ENCODE peak calls at places on chromosomes 3 and 15, in six cellular contexts. One of them, this sample, is unnamed.

GRCh38 chr3:129278970-129279906 is 568 bp downstream of the HMCES start:
- DNase-seq in iris pigment epithelial cell: peak; percentile 78
- DNase-seq in lung: peak; percentile 33
- DNase-seq in CD4-positive, alpha-beta T cell: peak; percentile 33
- DNase-seq in NCI-H1436: peak; percentile 14
- DNase-seq in heart left ventricle: peak; percentile 73
- DNase-seq in this sample: peak; percentile 26

GRCh38 chr15:39587910-39588530 is 7.1 kb downstream of the THBS1 start:
- DNase-seq in CD4-positive, alpha-beta T cell: no peak
- DNase-seq in lung: no peak
- DNase-seq in NCI-H1436: no peak
- DNase-seq in iris pigment epithelial cell: no peak
- DNase-seq in heart left ventricle: no peak
- DNase-seq in this sample: peak; percentile 75

GRCh38 chr15:36579792-36580431 is 486 bp downstream of the CDIN1 start:
- DNase-seq in NCI-H1436: peak; percentile 38
- DNase-seq in CD4-positive, alpha-beta T cell: peak; percentile 10
- DNase-seq in heart left ventricle: peak; percentile 66
- DNase-seq in lung: no peak
- DNase-seq in iris pigment epithelial cell: no peak
- DNase-seq in this sample: peak; percentile 36

GRCh38 chr3:97927699-97928098 is 44.5 kb downstream of the RIOX2 start:
- DNase-seq in heart left ventricle: no peak
- DNase-seq in lung: no peak
- DNase-seq in iris pigment epithelial cell: peak; percentile 65
- DNase-seq in CD4-positive, alpha-beta T cell: no peak
- DNase-seq in NCI-H1436: no peak
- DNase-seq in this sample: no peak

GRCh38 chr15:66713843-66714508 is 11.9 kb downstream of the SMAD6 start:
- DNase-seq in lung: no peak
- DNase-seq in iris pigment epithelial cell: no peak
- DNase-seq in CD4-positive, alpha-beta T cell: no peak
- DNase-seq in heart left ventricle: no peak
- DNase-seq in NCI-H1436: no peak
- DNase-seq in this sample: no peak

GRCh38 chr3:150150633-150151032 is 179.9 kb upstream of the PFN2 start:
- DNase-seq in CD4-positive, alpha-beta T cell: no peak
- DNase-seq in heart left ventricle: no peak
- DNase-seq in NCI-H1436: no peak
- DNase-seq in lung: no peak
- DNase-seq in iris pigment epithelial cell: peak; percentile 66
- DNase-seq in this sample: peak; percentile 21

GRCh38 chr3:177211503-177212277 is 14.4 kb upstream of the TBL1XR1 start:
- DNase-seq in iris pigment epithelial cell: peak; percentile 35
- DNase-seq in CD4-positive, alpha-beta T cell: no peak
- DNase-seq in lung: no peak
- DNase-seq in NCI-H1436: peak; percentile 75
- DNase-seq in heart left ventricle: no peak
- DNase-seq in this sample: no peak

GRCh38 chr3:127735767-127736693 is 63.3 kb downstream of the ABTB1 start:
- DNase-seq in heart left ventricle: no peak
- DNase-seq in CD4-positive, alpha-beta T cell: no peak
- DNase-seq in NCI-H1436: no peak
- DNase-seq in iris pigment epithelial cell: peak; percentile 83
- DNase-seq in lung: no peak
- DNase-seq in this sample: peak; percentile 94

GRCh38 chr3:31610700-31611275 is 78.1 kb downstream of the STT3B start:
- DNase-seq in CD4-positive, alpha-beta T cell: no peak
- DNase-seq in lung: no peak
- DNase-seq in heart left ventricle: no peak
- DNase-seq in NCI-H1436: no peak
- DNase-seq in iris pigment epithelial cell: peak; percentile 62
- DNase-seq in this sample: peak; percentile 32

GRCh38 chr3:58824285-58824684 is 157.7 kb upstream of the FAM3D start:
- DNase-seq in lung: no peak
- DNase-seq in CD4-positive, alpha-beta T cell: no peak
- DNase-seq in heart left ventricle: no peak
- DNase-seq in iris pigment epithelial cell: peak; percentile 71
- DNase-seq in NCI-H1436: peak; percentile 10
- DNase-seq in this sample: peak; percentile 53

GRCh38 chr3:189170559-189170958 is 1.2 kb upstream of the TPRG1 start:
- DNase-seq in heart left ventricle: no peak
- DNase-seq in lung: peak; percentile 28
- DNase-seq in CD4-positive, alpha-beta T cell: no peak
- DNase-seq in NCI-H1436: no peak
- DNase-seq in iris pigment epithelial cell: peak; percentile 32
- DNase-seq in this sample: peak; percentile 24

GRCh38 chr15:93829115-93829849 is 402.1 kb upstream of the MCTP2 start:
- DNase-seq in CD4-positive, alpha-beta T cell: no peak
- DNase-seq in iris pigment epithelial cell: peak; percentile 12
- DNase-seq in lung: no peak
- DNase-seq in NCI-H1436: no peak
- DNase-seq in heart left ventricle: no peak
- DNase-seq in this sample: peak; percentile 18

GRCh38 chr3:87033205-87033604 is 42.3 kb upstream of the VGLL3 start:
- DNase-seq in lung: no peak
- DNase-seq in NCI-H1436: no peak
- DNase-seq in CD4-positive, alpha-beta T cell: no peak
- DNase-seq in iris pigment epithelial cell: no peak
- DNase-seq in heart left ventricle: no peak
- DNase-seq in this sample: no peak

GRCh38 chr3:194330579-194330978 is 20.5 kb downstream of the CPN2 start:
- DNase-seq in heart left ventricle: no peak
- DNase-seq in lung: no peak
- DNase-seq in CD4-positive, alpha-beta T cell: no peak
- DNase-seq in NCI-H1436: no peak
- DNase-seq in iris pigment epithelial cell: peak; percentile 24
- DNase-seq in this sample: peak; percentile 54

GRCh38 chr15:78804391-78804792 is 6.9 kb downstream of the ADAMTS7 start:
- DNase-seq in lung: no peak
- DNase-seq in NCI-H1436: no peak
- DNase-seq in CD4-positive, alpha-beta T cell: no peak
- DNase-seq in heart left ventricle: peak; percentile 75
- DNase-seq in iris pigment epithelial cell: no peak
- DNase-seq in this sample: no peak

GRCh38 chr3:194489736-194490612 is 3.2 kb upstream of the ATP13A3 start:
- DNase-seq in NCI-H1436: no peak
- DNase-seq in heart left ventricle: no peak
- DNase-seq in lung: no peak
- DNase-seq in iris pigment epithelial cell: peak; percentile 41
- DNase-seq in CD4-positive, alpha-beta T cell: no peak
- DNase-seq in this sample: peak; percentile 68

GRCh38 chr3:62368705-62369475 is 4.5 kb downstream of the FEZF2 start:
- DNase-seq in lung: no peak
- DNase-seq in iris pigment epithelial cell: no peak
- DNase-seq in CD4-positive, alpha-beta T cell: no peak
- DNase-seq in NCI-H1436: no peak
- DNase-seq in heart left ventricle: no peak
- DNase-seq in this sample: no peak

GRCh38 chr3:132723024-132723462 is 834 bp upstream of the NPHP3 start:
- DNase-seq in lung: no peak
- DNase-seq in iris pigment epithelial cell: no peak
- DNase-seq in CD4-positive, alpha-beta T cell: no peak
- DNase-seq in heart left ventricle: no peak
- DNase-seq in NCI-H1436: no peak
- DNase-seq in this sample: no peak

GRCh38 chr3:10000686-10001085 is 14.0 kb upstream of the EMC3 start:
- DNase-seq in lung: no peak
- DNase-seq in CD4-positive, alpha-beta T cell: no peak
- DNase-seq in heart left ventricle: no peak
- DNase-seq in NCI-H1436: no peak
- DNase-seq in iris pigment epithelial cell: no peak
- DNase-seq in this sample: no peak

GRCh38 chr15:81909229-81910087 is 136.4 kb downstream of the MEX3B start:
- DNase-seq in CD4-positive, alpha-beta T cell: no peak
- DNase-seq in lung: no peak
- DNase-seq in NCI-H1436: no peak
- DNase-seq in iris pigment epithelial cell: no peak
- DNase-seq in heart left ventricle: no peak
- DNase-seq in this sample: no peak

GRCh38 chr3:35929158-35929557 is 289.8 kb downstream of the ARPP21 start:
- DNase-seq in CD4-positive, alpha-beta T cell: no peak
- DNase-seq in iris pigment epithelial cell: peak; percentile 72
- DNase-seq in lung: no peak
- DNase-seq in NCI-H1436: no peak
- DNase-seq in heart left ventricle: no peak
- DNase-seq in this sample: peak; percentile 62

GRCh38 chr15:55916666-55917409 is 76.6 kb downstream of the NEDD4 start:
- DNase-seq in iris pigment epithelial cell: peak; percentile 83
- DNase-seq in NCI-H1436: no peak
- DNase-seq in CD4-positive, alpha-beta T cell: no peak
- DNase-seq in heart left ventricle: no peak
- DNase-seq in lung: no peak
- DNase-seq in this sample: peak; percentile 86

GRCh38 chr15:63334821-63335220 is 46.8 kb downstream of the CA12 start:
- DNase-seq in CD4-positive, alpha-beta T cell: no peak
- DNase-seq in heart left ventricle: no peak
- DNase-seq in iris pigment epithelial cell: no peak
- DNase-seq in lung: no peak
- DNase-seq in NCI-H1436: no peak
- DNase-seq in this sample: peak; percentile 9

GRCh38 chr15:64460737-64461576 is 579 bp downstream of the ZNF609 start:
- DNase-seq in CD4-positive, alpha-beta T cell: no peak
- DNase-seq in iris pigment epithelial cell: no peak
- DNase-seq in heart left ventricle: no peak
- DNase-seq in lung: peak; percentile 32
- DNase-seq in NCI-H1436: no peak
- DNase-seq in this sample: peak; percentile 81

GRCh38 chr3:53229171-53229570 is 26.7 kb downstream of the TKT start:
- DNase-seq in heart left ventricle: no peak
- DNase-seq in NCI-H1436: no peak
- DNase-seq in lung: no peak
- DNase-seq in iris pigment epithelial cell: no peak
- DNase-seq in CD4-positive, alpha-beta T cell: no peak
- DNase-seq in this sample: no peak